ENCODE peak calls at places on chromosomes 16 and 17, in five cellular contexts. One of them, this sample, is unnamed.

GRCh38 chr17:10799407-10799806 is 4.5 kb downstream of the TMEM238L start:
- DNase-seq in SJCRH30: no peak
- DNase-seq in AG09309: no peak
- DNase-seq in fibroblast of lung: no peak
- DNase-seq in HAP-1: no peak
- DNase-seq in this sample: no peak

GRCh38 chr16:57585051-57585687 is 42.7 kb downstream of the ADGRG5 start:
- DNase-seq in AG09309: no peak
- DNase-seq in SJCRH30: no peak
- DNase-seq in HAP-1: no peak
- DNase-seq in fibroblast of lung: no peak
- DNase-seq in this sample: no peak

GRCh38 chr17:68365469-68365868 is 74.2 kb downstream of the ARSG start:
- DNase-seq in HAP-1: no peak
- DNase-seq in AG09309: no peak
- DNase-seq in SJCRH30: no peak
- DNase-seq in fibroblast of lung: no peak
- DNase-seq in this sample: no peak

GRCh38 chr17:55577687-55578086 is 66.4 kb upstream of the SMIM36 start:
- DNase-seq in fibroblast of lung: no peak
- DNase-seq in SJCRH30: peak; percentile 67
- DNase-seq in HAP-1: no peak
- DNase-seq in AG09309: no peak
- DNase-seq in this sample: no peak

GRCh38 chr16:84177740-84178070 is 9.2 kb downstream of the TAF1C start:
- DNase-seq in SJCRH30: no peak
- DNase-seq in AG09309: peak; percentile 7
- DNase-seq in fibroblast of lung: no peak
- DNase-seq in HAP-1: no peak
- DNase-seq in this sample: no peak

GRCh38 chr17:41392278-41392677 is 5.1 kb downstream of the KRT31 start:
- DNase-seq in HAP-1: no peak
- DNase-seq in AG09309: no peak
- DNase-seq in SJCRH30: no peak
- DNase-seq in fibroblast of lung: peak; percentile 55
- DNase-seq in this sample: no peak

GRCh38 chr17:49146620-49147306 is 14.2 kb downstream of the B4GALNT2 start:
- DNase-seq in fibroblast of lung: peak; percentile 97
- DNase-seq in SJCRH30: peak; percentile 71
- DNase-seq in HAP-1: no peak
- DNase-seq in AG09309: peak; percentile 91
- DNase-seq in this sample: no peak

GRCh38 chr17:14873996-14874395 is 391.1 kb downstream of the PMP22 start:
- DNase-seq in AG09309: peak; percentile 39
- DNase-seq in fibroblast of lung: no peak
- DNase-seq in HAP-1: no peak
- DNase-seq in SJCRH30: no peak
- DNase-seq in this sample: no peak

GRCh38 chr16:74730049-74730683 is 29.5 kb upstream of the MLKL start:
- DNase-seq in fibroblast of lung: no peak
- DNase-seq in AG09309: no peak
- DNase-seq in HAP-1: no peak
- DNase-seq in SJCRH30: no peak
- DNase-seq in this sample: no peak

GRCh38 chr16:52405441-52405840 is 141.5 kb downstream of the TOX3 start:
- DNase-seq in AG09309: no peak
- DNase-seq in HAP-1: no peak
- DNase-seq in fibroblast of lung: no peak
- DNase-seq in SJCRH30: peak; percentile 21
- DNase-seq in this sample: no peak

GRCh38 chr17:32794533-32795246 is 82.2 kb downstream of the MYO1D start:
- DNase-seq in fibroblast of lung: no peak
- DNase-seq in HAP-1: no peak
- DNase-seq in AG09309: no peak
- DNase-seq in SJCRH30: no peak
- DNase-seq in this sample: no peak

GRCh38 chr16:56423584-56424403 is 1.6 kb downstream of the AMFR start:
- DNase-seq in AG09309: no peak
- DNase-seq in SJCRH30: no peak
- DNase-seq in HAP-1: no peak
- DNase-seq in fibroblast of lung: peak; percentile 14
- DNase-seq in this sample: no peak

GRCh38 chr16:56424404-56424765 is 960 bp downstream of the AMFR start:
- DNase-seq in HAP-1: peak; percentile 17
- DNase-seq in fibroblast of lung: peak; percentile 17
- DNase-seq in AG09309: no peak
- DNase-seq in SJCRH30: peak; percentile 44
- DNase-seq in this sample: no peak

GRCh38 chr16:56426585-56426984 is 1.2 kb upstream of the AMFR start:
- DNase-seq in SJCRH30: no peak
- DNase-seq in HAP-1: no peak
- DNase-seq in fibroblast of lung: no peak
- DNase-seq in AG09309: no peak
- DNase-seq in this sample: no peak

GRCh38 chr16:56424791-56425438 is 430 bp downstream of the AMFR start:
- DNase-seq in fibroblast of lung: peak; percentile 6
- DNase-seq in AG09309: no peak
- DNase-seq in HAP-1: no peak
- DNase-seq in SJCRH30: peak; percentile 55
- DNase-seq in this sample: peak; percentile 36

DNA sequence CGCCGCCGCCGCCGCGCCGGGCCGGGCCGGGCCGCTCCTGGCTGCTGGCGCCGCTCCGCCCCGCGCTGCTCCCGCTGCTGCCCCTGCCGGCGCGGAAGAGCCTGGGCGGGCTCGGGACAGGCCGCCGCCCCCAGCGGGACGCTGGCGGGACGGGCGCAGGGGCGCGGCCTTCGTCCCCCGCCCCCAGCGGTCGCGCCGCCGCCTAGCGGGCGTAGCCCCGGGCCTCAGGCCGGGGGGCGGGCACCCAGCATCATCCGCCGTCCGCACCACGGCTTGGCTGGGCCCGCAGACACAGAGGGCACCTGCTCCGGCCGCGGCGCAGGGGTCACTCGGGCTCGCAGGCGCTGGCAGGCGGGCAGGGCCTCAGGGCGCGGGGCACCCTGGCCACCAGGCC is at the start of gene AMFR:
- DNase-seq in SJCRH30: peak; percentile 86
- DNase-seq in fibroblast of lung: peak; percentile 79
- DNase-seq in HAP-1: peak; percentile 75
- DNase-seq in AG09309: peak; percentile 25
- DNase-seq in this sample: peak; percentile 60
- H3K4me3 ChIP-seq in SJCRH30: peak within 1 kb of the TSS; percentile 92
- H3K4me3 ChIP-seq in fibroblast of lung: peak within 1 kb of the TSS; percentile 89
- H3K4me3 ChIP-seq in HAP-1: peak within 1 kb of the TSS; percentile 49
- H3K4me3 ChIP-seq in AG09309: peak within 1 kb of the TSS; percentile 64
- H3K4me3 ChIP-seq in this sample: peak within 1 kb of the TSS; percentile 59

GRCh38 chr17:78122991-78123249 is 5.6 kb downstream of the TMC6 start:
- DNase-seq in AG09309: no peak
- DNase-seq in HAP-1: no peak
- DNase-seq in fibroblast of lung: no peak
- DNase-seq in SJCRH30: no peak
- DNase-seq in this sample: no peak
- H3K4me3 ChIP-seq in AG09309: no peak overlapping the region
- H3K4me3 ChIP-seq in HAP-1: no peak overlapping the region
- H3K4me3 ChIP-seq in fibroblast of lung: no peak overlapping the region
- H3K4me3 ChIP-seq in SJCRH30: no peak overlapping the region
- H3K4me3 ChIP-seq in this sample: no peak overlapping the region

GRCh38 chr17:39666601-39667261 is 1.5 kb upstream of the PNMT start:
- DNase-seq in SJCRH30: peak; percentile 81
- DNase-seq in fibroblast of lung: no peak
- DNase-seq in AG09309: no peak
- DNase-seq in HAP-1: no peak
- DNase-seq in this sample: no peak
- H3K4me3 ChIP-seq in SJCRH30: peak overlapping the region; percentile 65
- H3K4me3 ChIP-seq in fibroblast of lung: no peak overlapping the region
- H3K4me3 ChIP-seq in AG09309: no peak overlapping the region
- H3K4me3 ChIP-seq in HAP-1: no peak overlapping the region
- H3K4me3 ChIP-seq in this sample: no peak overlapping the region

DNA sequence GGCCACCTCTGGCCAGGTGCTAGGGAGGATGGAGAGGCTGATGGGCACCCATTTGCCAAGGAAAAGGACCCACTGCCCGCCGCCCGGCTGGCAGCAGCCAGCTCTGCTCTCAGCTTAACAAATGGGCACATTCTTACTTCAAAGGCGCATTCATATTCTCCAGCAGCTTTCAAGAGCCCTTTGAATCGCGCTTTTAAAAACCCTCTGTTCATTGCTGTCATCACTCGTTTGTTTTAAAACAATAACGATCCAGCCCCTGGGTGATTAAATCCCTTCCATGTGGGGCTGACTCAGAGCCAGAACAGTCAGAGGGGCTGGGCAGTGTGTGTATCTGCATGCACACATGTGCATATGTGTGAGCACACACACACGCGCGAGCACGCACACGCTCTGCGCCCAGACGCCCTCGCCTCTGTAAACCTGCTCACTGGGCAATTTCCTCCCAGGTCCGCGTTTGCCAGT is 133.2 kb downstream of the SDK2 start:
- DNase-seq in HAP-1: peak; percentile 19
- DNase-seq in SJCRH30: no peak
- DNase-seq in AG09309: no peak
- DNase-seq in fibroblast of lung: no peak
- DNase-seq in this sample: no peak
- H3K4me3 ChIP-seq in HAP-1: no peak overlapping the region
- H3K4me3 ChIP-seq in SJCRH30: no peak overlapping the region
- H3K4me3 ChIP-seq in AG09309: no peak overlapping the region
- H3K4me3 ChIP-seq in fibroblast of lung: no peak overlapping the region
- H3K4me3 ChIP-seq in this sample: no peak overlapping the region

GRCh38 chr17:71455219-71455618 is 665.6 kb upstream of the SOX9 start:
- DNase-seq in HAP-1: no peak
- DNase-seq in SJCRH30: no peak
- DNase-seq in fibroblast of lung: no peak
- DNase-seq in AG09309: no peak
- DNase-seq in this sample: no peak
- H3K4me3 ChIP-seq in HAP-1: no peak overlapping the region
- H3K4me3 ChIP-seq in SJCRH30: no peak overlapping the region
- H3K4me3 ChIP-seq in fibroblast of lung: no peak overlapping the region
- H3K4me3 ChIP-seq in AG09309: no peak overlapping the region
- H3K4me3 ChIP-seq in this sample: no peak overlapping the region

GRCh38 chr16:1492082-1492922 is 858 bp upstream of the TELO2 start:
- DNase-seq in fibroblast of lung: no peak
- DNase-seq in HAP-1: no peak
- DNase-seq in AG09309: no peak
- DNase-seq in SJCRH30: no peak
- DNase-seq in this sample: no peak
- H3K4me3 ChIP-seq in fibroblast of lung: peak overlapping the region; percentile 53
- H3K4me3 ChIP-seq in HAP-1: peak overlapping the region; percentile 77
- H3K4me3 ChIP-seq in AG09309: no peak overlapping the region
- H3K4me3 ChIP-seq in SJCRH30: peak overlapping the region; percentile 93
- H3K4me3 ChIP-seq in this sample: peak overlapping the region; percentile 34

GRCh38 chr16:68233835-68234187 is 2.1 kb downstream of the ESRP2 start:
- DNase-seq in HAP-1: no peak
- DNase-seq in SJCRH30: no peak
- DNase-seq in fibroblast of lung: no peak
- DNase-seq in AG09309: no peak
- DNase-seq in this sample: no peak
- H3K4me3 ChIP-seq in HAP-1: no peak overlapping the region
- H3K4me3 ChIP-seq in SJCRH30: no peak overlapping the region
- H3K4me3 ChIP-seq in fibroblast of lung: no peak overlapping the region
- H3K4me3 ChIP-seq in AG09309: no peak overlapping the region
- H3K4me3 ChIP-seq in this sample: no peak overlapping the region

DNA sequence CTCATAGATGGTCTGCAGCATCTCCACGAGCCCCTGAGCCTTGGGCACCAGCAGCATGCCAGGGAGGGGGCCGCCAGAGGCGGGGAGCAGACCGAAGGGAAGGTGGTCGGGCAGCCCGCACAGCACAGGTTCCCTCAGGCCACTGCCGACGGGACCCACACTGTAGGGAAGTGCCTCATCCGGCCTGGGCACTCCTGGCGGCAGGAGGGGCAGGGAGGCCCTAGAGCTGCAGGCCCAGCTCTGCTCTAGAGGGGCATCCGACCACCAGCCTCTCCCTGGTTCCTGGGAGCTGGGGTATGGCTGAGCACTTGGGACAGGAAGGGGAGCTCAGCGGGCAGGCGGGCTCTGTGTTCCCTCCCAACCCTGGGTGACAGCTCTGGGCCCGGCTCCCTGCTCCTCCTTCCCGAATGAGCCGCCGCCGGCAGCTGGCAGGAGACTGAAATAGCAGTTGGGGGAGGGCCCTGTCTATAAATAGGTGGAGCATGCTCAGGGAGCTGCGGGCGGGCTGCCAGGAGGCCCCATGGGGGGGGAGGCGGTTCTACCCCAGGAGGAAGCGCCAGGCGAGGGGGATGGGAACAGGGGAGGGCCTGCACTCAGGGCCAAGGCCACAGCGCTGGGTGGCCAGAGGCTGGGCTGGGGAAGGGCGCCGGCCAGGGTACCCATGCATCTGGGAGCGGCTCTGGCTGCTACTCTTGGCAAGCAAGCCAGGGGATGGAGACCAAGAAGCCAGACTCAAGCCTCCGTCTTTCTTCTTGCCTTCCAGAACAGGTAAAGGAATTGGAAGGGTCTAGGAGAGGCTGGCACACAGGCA is 12.4 kb downstream of the HDAC5 start:
- DNase-seq in AG09309: peak; percentile 64
- DNase-seq in HAP-1: peak; percentile 75
- DNase-seq in SJCRH30: peak; percentile 97
- DNase-seq in fibroblast of lung: peak; percentile 94
- DNase-seq in this sample: peak; percentile 100
- H3K4me3 ChIP-seq in AG09309: peak overlapping the region; percentile 56
- H3K4me3 ChIP-seq in HAP-1: no peak overlapping the region
- H3K4me3 ChIP-seq in SJCRH30: peak overlapping the region; percentile 62
- H3K4me3 ChIP-seq in fibroblast of lung: peak overlapping the region; percentile 24
- H3K4me3 ChIP-seq in this sample: peak overlapping the region; percentile 48